ENCODE peak calls at places on chromosome 11, in nine cellular contexts. Z is left ventricle myocardium inferior; J is GM12865; N is activated CD8-positive, alpha-beta T cell treated with anti-CD3 and anti-CD28 coated beads for 36 hours; C is stimulated activated CD4-positive, alpha-beta T cell treated with anti-CD3 and anti-CD28 coated beads, TNF-alpha, amount 100 ng/mL, for 4 hours; D is activated CD4-positive, alpha-beta T cell treated with anti-CD3 and anti-CD28 coated beads, Interleukin-2, amount 50 U/mL, for 4 hours; R is AG09319; B is psoas muscle; S is nucleus accumbens. K is an unnamed sample.

GRCh38 chr11:111718436-111719325 is 47.5 kb downstream of the PPP2R1B start:
- DNase-seq in R (no peak), D (no peak), Z (no peak), B (no peak), C (no peak), J (no peak), S (no peak), N (no peak), K (peak)

GRCh38 chr11:9639099-9639498 is 24.8 kb upstream of the SWAP70 start:
- DNase-seq in D (no peak), R (no peak), N (no peak), B (peak), J (no peak), S (no peak), Z (peak), C (no peak), K (peak)

GRCh38 chr11:131934006-131934405 is 563.6 kb downstream of the NTM start:
- DNase-seq in J (no peak), C (no peak), B (no peak), R (no peak), D (no peak), S (no peak), Z (no peak), N (no peak), K (peak)

GRCh38 chr11:64267207-64267945 is 16.0 kb downstream of the PLCB3 start:
- DNase-seq in B (peak), J (no peak), Z (no peak), N (no peak), D (no peak), C (no peak), S (no peak), R (no peak), K (peak)

GRCh38 chr11:78380615-78381029 is 37.0 kb downstream of the GAB2 start:
- DNase-seq in C (no peak), R (peak), N (no peak), J (no peak), S (no peak), Z (no peak), D (no peak), B (no peak), K (no peak)

GRCh38 chr11:128687321-128687720 is 6.6 kb upstream of the FLI1 start:
- DNase-seq in C (no peak), S (no peak), D (no peak), J (no peak), N (peak), Z (no peak), R (no peak), B (no peak), K (peak)

GRCh38 chr11:76096552-76096951 is 109.8 kb downstream of the WNT11 start:
- DNase-seq in R (no peak), D (no peak), B (no peak), Z (no peak), C (no peak), N (no peak), S (no peak), J (no peak), K (no peak)

GRCh38 chr11:68266121-68266891 is 5.5 kb downstream of the C11orf24 start:
- DNase-seq in Z (no peak), N (no peak), B (no peak), D (no peak), J (peak), S (no peak), C (no peak), R (no peak), K (no peak)

GRCh38 chr11:63834532-63835155 is 4.3 kb upstream of the MARK2 start:
- DNase-seq in C (no peak), S (no peak), N (no peak), J (no peak), D (no peak), B (peak), Z (no peak), R (no peak), K (no peak)

GRCh38 chr11:116814502-116814901 is 8.6 kb downstream of the APOA4 start:
- DNase-seq in C (no peak), R (no peak), J (no peak), D (no peak), N (no peak), Z (no peak), S (no peak), B (no peak), K (no peak)

GRCh38 chr11:129593098-129593497 is 217.4 kb downstream of the BARX2 start:
- DNase-seq in J (no peak), S (no peak), B (no peak), R (no peak), C (no peak), Z (no peak), N (no peak), D (no peak), K (no peak)

GRCh38 chr11:127106142-127106541 is 105.6 kb upstream of the KIRREL3 start:
- DNase-seq in Z (no peak), R (no peak), B (no peak), C (no peak), J (no peak), N (no peak), D (no peak), S (no peak), K (no peak)

GRCh38 chr11:25562417-25562816 is 769.5 kb upstream of the ANO3 start:
- DNase-seq in S (no peak), B (no peak), C (no peak), R (no peak), N (no peak), D (no peak), J (no peak), Z (peak), K (no peak)

GRCh38 chr11:1358286-1358685 is 31.4 kb upstream of the BRSK2 start:
- DNase-seq in B (peak), Z (no peak), D (no peak), N (no peak), J (no peak), S (no peak), R (no peak), C (no peak), K (no peak)

GRCh38 chr11:62669420-62670161 is 1.9 kb upstream of the UQCC3 start:
- DNase-seq in Z (no peak), D (no peak), R (no peak), N (no peak), C (no peak), J (no peak), B (no peak), S (no peak), K (no peak)

GRCh38 chr11:33646629-33647028 is 54.0 kb downstream of the C11orf91 start:
- DNase-seq in D (no peak), R (no peak), B (no peak), J (no peak), N (no peak), S (no peak), Z (no peak), C (no peak), K (peak)

GRCh38 chr11:125315088-125315740 is 150.7 kb downstream of the PKNOX2 start:
- DNase-seq in N (no peak), C (no peak), Z (peak), S (no peak), R (no peak), J (no peak), B (peak), D (no peak), K (peak)

GRCh38 chr11:1486054-1486825 is at the start of gene MOB2:
- DNase-seq in C (no peak), B (peak), Z (peak), N (no peak), R (no peak), J (peak), S (no peak), D (no peak), K (peak)

GRCh38 chr11:25576320-25576719 is 755.6 kb upstream of the ANO3 start:
- DNase-seq in J (no peak), D (no peak), Z (no peak), B (no peak), N (no peak), R (no peak), C (no peak), S (no peak), K (no peak)

GRCh38 chr11:112128483-112129121 is 35.3 kb downstream of the IL18 start:
- DNase-seq in N (no peak), R (peak), J (no peak), S (peak), C (no peak), B (peak), D (no peak), Z (peak), K (peak)

GRCh38 chr11:47948137-47948536 is 32.2 kb upstream of the PTPRJ start:
- DNase-seq in R (no peak), N (no peak), D (no peak), J (no peak), C (no peak), S (no peak), Z (no peak), B (no peak), K (no peak)

GRCh38 chr11:2944953-2945756 is 15.9 kb upstream of the PHLDA2 start:
- DNase-seq in Z (peak), D (peak), C (no peak), N (peak), S (peak), J (no peak), R (peak), B (peak), K (peak)

GRCh38 chr11:108117746-108118371 is 3.5 kb upstream of the ACAT1 start:
- DNase-seq in R (peak), C (no peak), D (no peak), N (no peak), B (no peak), Z (no peak), J (peak), S (no peak), K (peak)

GRCh38 chr11:57406337-57406904 is 16.0 kb upstream of the PRG2 start:
- DNase-seq in B (no peak), N (peak), S (no peak), J (peak), D (no peak), Z (peak), C (peak), R (no peak), K (peak)

GRCh38 chr11:7252683-7253213 is 1.0 kb downstream of the SYT9 start:
- DNase-seq in S (no peak), B (peak), R (no peak), D (no peak), J (no peak), N (no peak), C (no peak), Z (no peak), K (no peak)

GRCh38 chr11:123203471-123203870 is 8.4 kb upstream of the CLMP start:
- DNase-seq in J (no peak), D (no peak), R (no peak), N (no peak), C (no peak), S (no peak), B (no peak), Z (no peak), K (no peak)

GRCh38 chr11:80330302-80330701 is 889.5 kb upstream of the TENM4 start:
- DNase-seq in S (no peak), R (no peak), J (no peak), B (no peak), Z (no peak), C (no peak), D (no peak), N (no peak), K (no peak)

GRCh38 chr11:70517996-70518907 is 119.9 kb downstream of the CTTN start:
- DNase-seq in B (peak), Z (no peak), D (no peak), S (no peak), J (peak), N (no peak), R (peak), C (no peak), K (no peak)

GRCh38 chr11:16945671-16946469 is 68.3 kb downstream of the PLEKHA7 start:
- DNase-seq in B (no peak), S (peak), C (no peak), R (no peak), J (peak), N (peak), D (no peak), Z (peak), K (peak)

GRCh38 chr11:22792497-22792896 is 37.1 kb downstream of the SVIP start:
- DNase-seq in R (no peak), Z (no peak), D (no peak), N (peak), B (no peak), J (no peak), S (peak), C (no peak), K (peak)

GRCh38 chr11:101441747-101442146 is 142.1 kb downstream of the TRPC6 start:
- DNase-seq in C (no peak), N (no peak), B (no peak), S (no peak), J (no peak), Z (peak), D (no peak), R (no peak), K (no peak)

GRCh38 chr11:71436861-71437260 is 11.3 kb downstream of the DHCR7 start:
- DNase-seq in J (no peak), C (no peak), R (no peak), B (no peak), N (no peak), Z (no peak), D (no peak), S (no peak), K (no peak)

GRCh38 chr11:78662811-78663210 is 88.1 kb upstream of the NARS2 start:
- DNase-seq in N (no peak), S (no peak), J (no peak), B (no peak), R (no peak), C (no peak), D (no peak), Z (no peak), K (no peak)

GRCh38 chr11:60528465-60528864 is 13.3 kb downstream of the MS4A13 start:
- DNase-seq in C (no peak), D (no peak), R (no peak), B (no peak), N (no peak), Z (no peak), S (no peak), J (peak), K (no peak)

GRCh38 chr11:21687645-21688044 is 505.2 kb upstream of the ANO5 start:
- DNase-seq in N (no peak), Z (no peak), S (no peak), J (no peak), B (no peak), D (no peak), R (no peak), C (no peak), K (no peak)

GRCh38 chr11:117228091-117228490 is 3.8 kb downstream of the PCSK7 start:
- DNase-seq in S (no peak), N (no peak), C (no peak), J (no peak), D (no peak), B (no peak), R (no peak), Z (no peak), K (no peak)

GRCh38 chr11:33575311-33575710 is 125.3 kb downstream of the C11orf91 start:
- DNase-seq in S (no peak), N (no peak), C (no peak), J (peak), R (no peak), D (no peak), Z (no peak), B (no peak), K (no peak)

GRCh38 chr11:60263434-60263833 is 17.0 kb upstream of the MS4A4A start:
- DNase-seq in C (no peak), Z (no peak), S (no peak), D (no peak), R (no peak), J (no peak), B (no peak), N (no peak), K (no peak)

GRCh38 chr11:67285541-67286498 is 3.3 kb upstream of the ANKRD13D start:
- DNase-seq in R (no peak), N (peak), C (no peak), Z (peak), J (no peak), B (peak), D (no peak), S (no peak), K (no peak)

K was measured in dermis blood vessel endothelial cell.